ENCODE peak calls at places on chromosomes 7 and 10, in seven cellular contexts. Y, E, F, W, G, V and Z are unnamed samples.

GRCh38 chr7:102967798-102968197 is 55.0 kb downstream of the LRRC17 start:
- DNase-seq in G (no peak), V (no peak), W (no peak), Y (no peak), F (no peak), E (no peak), Z (no peak)

GRCh38 chr10:11326241-11326640 is 285.2 kb downstream of the USP6NL start:
- DNase-seq in Y (no peak), W (no peak), G (peak; percentile 35), E (no peak), F (no peak), V (no peak), Z (no peak)

GRCh38 chr7:24701232-24701898 is 55.9 kb downstream of the GSDME start:
- DNase-seq in G (no peak), W (no peak), V (no peak), E (no peak), Y (no peak), F (peak; percentile 15), Z (no peak)

GRCh38 chr10:34622914-34623313 is 192.2 kb downstream of the PARD3 start:
- DNase-seq in E (no peak), G (no peak), Y (no peak), W (no peak), V (no peak), F (no peak), Z (no peak)

GRCh38 chr7:82677064-82677463 is 233.5 kb upstream of the CACNA2D1 start:
- DNase-seq in Y (no peak), E (no peak), F (no peak), V (peak; percentile 44), W (no peak), G (no peak), Z (no peak)

GRCh38 chr7:35646289-35647033 is 48.5 kb downstream of the HERPUD2 start:
- DNase-seq in G (no peak), W (peak; percentile 34), Y (no peak), F (no peak), V (no peak), E (no peak), Z (no peak)

GRCh38 chr10:77416327-77417135 is 221.1 kb downstream of the KCNMA1 start:
- DNase-seq in E (no peak), F (no peak), G (no peak), W (no peak), V (no peak), Y (no peak), Z (no peak)

GRCh38 chr7:3928727-3929515 is 627.9 kb downstream of the SDK1 start:
- DNase-seq in W (no peak), Y (no peak), G (no peak), V (no peak), F (no peak), E (no peak), Z (no peak)

GRCh38 chr7:155429651-155430050 is 28.3 kb upstream of the EN2 start:
- DNase-seq in F (peak; percentile 46), Y (no peak), G (no peak), V (no peak), E (no peak), W (no peak), Z (no peak)
- H3K27me3 ChIP-seq in F (peaks cover 53% of the 10 kb centered on the region), Y (peaks cover 68% of the 10 kb centered on the region), G (no peaks in the 10 kb centered on the region), V (no peaks in the 10 kb centered on the region), E (peaks cover 6% of the 10 kb centered on the region), W (no peaks in the 10 kb centered on the region), Z (peaks cover 47% of the 10 kb centered on the region)

DNA sequence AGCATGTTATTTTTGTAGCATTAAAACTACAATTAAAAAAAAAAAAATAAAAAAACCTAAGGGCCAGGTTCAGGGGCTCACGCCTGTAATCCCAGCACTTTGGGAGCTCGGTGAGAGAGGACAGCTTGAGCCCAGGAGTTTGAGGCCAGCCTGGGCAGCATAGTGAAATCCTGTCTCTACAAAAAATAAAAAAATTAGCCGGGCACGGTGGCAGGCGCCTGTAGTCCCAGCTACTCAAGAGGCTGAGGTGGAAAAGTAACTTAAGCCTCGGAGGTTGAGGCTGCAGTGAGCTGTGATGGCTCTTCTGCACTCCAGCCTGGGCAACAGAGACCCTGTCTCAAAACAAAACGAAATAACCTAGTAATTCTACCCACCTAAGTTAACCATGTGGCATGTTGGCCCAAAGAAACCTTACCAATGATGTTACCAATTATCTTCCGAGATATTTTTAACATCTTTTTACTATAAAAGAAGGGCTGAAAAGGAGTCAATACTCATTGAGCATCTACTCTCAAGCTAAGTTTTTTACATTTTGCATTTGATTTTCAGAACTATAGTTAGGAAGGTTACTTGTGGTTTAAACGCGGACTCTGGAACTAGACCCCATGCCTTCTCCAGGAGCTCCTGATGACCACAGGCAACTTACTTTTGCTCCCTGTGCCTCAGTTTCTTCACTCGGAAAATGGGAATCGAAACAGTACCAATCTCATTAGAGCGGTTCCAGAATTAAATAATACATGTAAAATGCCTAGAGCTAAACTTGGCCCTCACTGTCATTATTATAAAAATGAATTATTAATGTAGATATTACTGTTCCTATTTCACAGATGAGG is 1.4 kb downstream of the ITGB1 start:
- DNase-seq in E (no peak), F (peak; percentile 39), G (no peak), Y (no peak), W (peak; percentile 18), V (no peak), Z (no peak)
- TF ChIP-seq POLR2AphosphoS5 in E (no peak), F (no peak), G (no peak), Y (no peak), W (no peak), V (no peak), Z (no peak)

DNA sequence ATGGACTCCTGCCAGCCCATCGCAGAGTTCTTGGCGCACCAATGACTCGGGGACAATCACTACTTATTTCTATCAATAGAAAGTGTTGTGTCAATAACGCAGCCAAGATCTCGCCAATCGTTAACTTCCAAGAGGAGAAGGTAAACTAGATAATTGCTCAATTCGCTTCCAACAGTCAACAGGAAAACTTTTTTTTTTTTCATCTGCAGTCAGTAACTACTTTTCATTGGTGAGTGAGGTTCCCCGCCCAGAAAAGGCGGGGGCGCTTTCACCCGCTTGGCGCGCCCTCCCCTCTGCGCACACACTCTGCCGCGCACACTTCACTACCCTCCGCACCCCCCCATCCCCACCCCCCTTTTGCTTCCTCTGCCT is at the start of gene FEZF1:
- DNase-seq in W (no peak), G (no peak), E (no peak), F (no peak), V (peak; percentile 81), Y (no peak), Z (no peak)
- H3K27me3 ChIP-seq in W (peaks cover 89% of the 10 kb centered on the region), G (peaks cover 74% of the 10 kb centered on the region), E (peaks cover 14% of the 10 kb centered on the region), F (peaks cover 100% of the 10 kb centered on the region), V (peaks cover 100% of the 10 kb centered on the region), Y (peaks cover 33% of the 10 kb centered on the region), Z (peaks cover 100% of the 10 kb centered on the region)

GRCh38 chr7:153886506-153887391 is 165.4 kb upstream of the DPP6 start:
- DNase-seq in E (no peak), G (peak; percentile 83), V (no peak), W (no peak), F (no peak), Y (no peak), Z (no peak)
- TF ChIP-seq POLR2AphosphoS5 in E (no peak), G (no peak), V (no peak), W (no peak), F (peak; percentile 30), Y (no peak), Z (no peak)

DNA sequence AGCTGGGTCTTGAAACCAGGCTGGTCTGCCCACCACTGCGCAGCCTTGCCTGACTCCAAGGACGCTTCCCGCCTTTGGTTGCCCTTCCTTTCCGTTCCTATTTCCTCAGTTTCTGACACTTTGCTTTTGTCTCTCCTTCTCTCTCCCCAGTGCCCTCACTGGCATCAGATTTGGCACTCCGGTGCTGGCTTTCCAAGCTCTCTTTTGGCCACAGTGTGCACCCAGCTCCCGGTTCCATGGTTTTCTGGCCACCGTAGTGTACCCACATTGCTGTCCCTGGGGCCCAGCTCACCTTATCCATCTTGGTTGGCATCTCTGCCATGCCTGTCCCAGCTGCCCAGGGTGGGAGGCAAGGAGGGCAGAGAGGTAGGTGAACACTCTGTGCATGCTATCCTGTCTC is 142.2 kb downstream of the PLXNA4 start:
- DNase-seq in F (peak; percentile 51), W (no peak), Y (no peak), V (no peak), G (no peak), E (no peak), Z (no peak)
- H3K27me3 ChIP-seq in F (peaks cover 14% of the 10 kb centered on the region), W (no peaks in the 10 kb centered on the region), Y (peaks cover 13% of the 10 kb centered on the region), V (no peaks in the 10 kb centered on the region), G (no peaks in the 10 kb centered on the region), E (peaks cover 5% of the 10 kb centered on the region), Z (no peaks in the 10 kb centered on the region)

GRCh38 chr7:23490357-23491131 is 20.3 kb upstream of the IGF2BP3 start:
- DNase-seq in V (no peak), G (peak; percentile 48), W (peak; percentile 48), Y (peak; percentile 61), E (no peak), F (peak; percentile 92), Z (peak; percentile 38)
- TF ChIP-seq POLR2AphosphoS5 in V (no peak), G (peak; percentile 38), W (no peak), Y (no peak), E (no peak), F (peak; percentile 70), Z (no peak)